ENCODE peak calls at places on chromosomes 5 and 9, in four cellular contexts. O is HCT116, P is amniotic stem cell, A is left cardiac atrium. X is an unnamed sample.

GRCh38 chr5:35066260-35066795 is 18.6 kb upstream of the AGXT2 start:
- DNase-seq in O (no peak), P (no peak), A (no peak), X (no peak)

GRCh38 chr5:154865466-154866184 is 7.2 kb downstream of the CNOT8 start:
- DNase-seq in O (no peak), P (no peak), A (no peak), X (no peak)

GRCh38 chr5:158511454-158511853 is 588.3 kb downstream of the EBF1 start:
- DNase-seq in O (no peak), P (no peak), A (no peak), X (no peak)

GRCh38 chr9:131590907-131591844 is 45.9 kb downstream of the PRRT1B start:
- DNase-seq in O (peak), P (peak), A (peak), X (peak)

GRCh38 chr5:150613991-150614650 is 26.3 kb upstream of the SYNPO start:
- DNase-seq in O (no peak), P (no peak), A (peak), X (no peak)

GRCh38 chr5:107669543-107670027 is 1.2 kb downstream of the EFNA5 start:
- DNase-seq in O (no peak), P (no peak), A (peak), X (no peak)

GRCh38 chr5:1730487-1730847 is 69.2 kb downstream of the MRPL36 start:
- DNase-seq in O (no peak), P (no peak), A (no peak), X (no peak)

GRCh38 chr5:120293796-120294195 is 170.3 kb upstream of the PRR16 start:
- DNase-seq in O (no peak), P (peak), A (no peak), X (no peak)

GRCh38 chr5:127671218-127671617 is 22.3 kb downstream of the CTXN3 start:
- DNase-seq in O (no peak), P (no peak), A (no peak), X (no peak)

GRCh38 chr5:104498281-104498680 is 935.7 kb upstream of the NUDT12 start:
- DNase-seq in O (no peak), P (peak), A (no peak), X (no peak)

GRCh38 chr5:18745591-18745987 is 1111.3 kb downstream of the TAF11L14 start:
- DNase-seq in O (no peak), P (no peak), A (no peak), X (no peak)

GRCh38 chr9:135887021-135887507 is 20.3 kb downstream of the CAMSAP1 start:
- DNase-seq in O (no peak), P (no peak), A (peak), X (no peak)

GRCh38 chr5:1538741-1539392 is 15.1 kb upstream of the LPCAT1 start:
- DNase-seq in O (no peak), P (no peak), A (no peak), X (no peak)

GRCh38 chr9:92728831-92729734 is 35.5 kb downstream of the BICD2 start:
- DNase-seq in O (no peak), P (no peak), A (no peak), X (no peak)

GRCh38 chr5:33313150-33313549 is 127.6 kb upstream of the TARS1 start:
- DNase-seq in O (peak), P (peak), A (no peak), X (peak)

GRCh38 chr5:147290261-147290660 is 55.4 kb downstream of the STK32A start:
- DNase-seq in O (no peak), P (no peak), A (peak), X (no peak)

GRCh38 chr5:52521236-52521635 is 266.5 kb upstream of the ITGA1 start:
- DNase-seq in O (no peak), P (no peak), A (no peak), X (no peak)

GRCh38 chr9:137705443-137705863 is 86.6 kb downstream of the EHMT1 start:
- DNase-seq in O (no peak), P (no peak), A (no peak), X (no peak)

GRCh38 chr9:4225291-4226119 is 74.4 kb downstream of the GLIS3 start:
- DNase-seq in O (peak), P (peak), A (no peak), X (peak)

GRCh38 chr5:36777105-36777757 is 99.3 kb upstream of the NIPBL start:
- DNase-seq in O (peak), P (no peak), A (no peak), X (no peak)

GRCh38 chr5:68345595-68345994 is 130.0 kb downstream of the PIK3R1 start:
- DNase-seq in O (no peak), P (no peak), A (no peak), X (no peak)

GRCh38 chr5:59483971-59484472 is 409.5 kb downstream of the PDE4D start:
- DNase-seq in O (no peak), P (no peak), A (no peak), X (peak)

GRCh38 chr9:71268871-71269640 is 147.6 kb upstream of the TRPM3 start:
- DNase-seq in O (no peak), P (no peak), A (no peak), X (no peak)

GRCh38 chr5:41598011-41598410 is 87.6 kb upstream of the PLCXD3 start:
- DNase-seq in O (no peak), P (peak), A (no peak), X (no peak)

GRCh38 chr5:54993318-54993717 is 7.9 kb upstream of the ESM1 start:
- DNase-seq in O (no peak), P (no peak), A (no peak), X (no peak)

GRCh38 chr5:78727786-78728761 is 79.5 kb upstream of the LHFPL2 start:
- DNase-seq in O (no peak), P (no peak), A (no peak), X (no peak)

GRCh38 chr5:10199700-10200099 is 50.0 kb downstream of the ATPSCKMT start:
- DNase-seq in O (no peak), P (no peak), A (no peak), X (no peak)

GRCh38 chr9:137192448-137192780 is 3.9 kb downstream of the SSNA1 start:
- DNase-seq in O (no peak), P (no peak), A (no peak), X (no peak)

GRCh38 chr9:21682981-21683380 is 119.5 kb upstream of the MTAP start:
- DNase-seq in O (no peak), P (no peak), A (no peak), X (no peak)

GRCh38 chr9:96487030-96487396 is 37.0 kb downstream of the HABP4 start:
- DNase-seq in O (no peak), P (no peak), A (no peak), X (no peak)

GRCh38 chr5:139178582-139178917 is 19.6 kb downstream of the SIL1 start:
- DNase-seq in O (no peak), P (no peak), A (no peak), X (no peak)

GRCh38 chr9:120621941-120622340 is 42.0 kb upstream of the CDK5RAP2 start:
- DNase-seq in O (no peak), P (no peak), A (no peak), X (no peak)

GRCh38 chr5:523658-524441 is 399 bp downstream of the SLC9A3 start:
- DNase-seq in O (no peak), P (no peak), A (no peak), X (no peak)

GRCh38 chr5:159412284-159413046 is 82.2 kb upstream of the IL12B start:
- DNase-seq in O (no peak), P (no peak), A (no peak), X (no peak)

GRCh38 chr9:5756633-5757032 is 76.3 kb downstream of the ERMP1 start:
- DNase-seq in O (no peak), P (no peak), A (no peak), X (no peak)